ENCODE peak calls at places on chromosomes 13 and 19, in five cellular contexts. S is CD4-positive, alpha-beta T cell; V is A549; Z is endothelial cell of umbilical vein; O is SJSA1. W is an unnamed sample.

GRCh38 chr19:16325161-16325527 is 518 bp downstream of the KLF2 start:
- DNase-seq in S (peak), V (peak), Z (peak), O (peak), W (peak)

GRCh38 chr13:50369646-50370045 is 354.4 kb downstream of the KCNRG start:
- DNase-seq in S (no peak), V (no peak), Z (no peak), O (no peak), W (no peak)

GRCh38 chr19:45368737-45369340 is 1.5 kb downstream of the ERCC2 start:
- DNase-seq in S (no peak), V (no peak), Z (no peak), O (no peak), W (no peak)

GRCh38 chr19:35845215-35846037 is 6.9 kb downstream of the NPHS1 start:
- DNase-seq in S (no peak), V (peak), Z (no peak), O (no peak), W (no peak)

GRCh38 chr13:28582225-28582891 is 76.6 kb upstream of the POMP start:
- DNase-seq in S (no peak), V (no peak), Z (peak), O (no peak), W (no peak)

GRCh38 chr19:5718032-5718578 is 1.8 kb downstream of the LONP1 start:
- DNase-seq in S (no peak), V (no peak), Z (no peak), O (no peak), W (no peak)

GRCh38 chr13:25391932-25392331 is 20.2 kb downstream of the ATP8A2 start:
- DNase-seq in S (no peak), V (no peak), Z (no peak), O (no peak), W (no peak)

GRCh38 chr19:5870986-5871394 is 650 bp upstream of the FUT5 start:
- DNase-seq in S (no peak), V (no peak), Z (no peak), O (peak), W (no peak)

GRCh38 chr13:37211542-37211941 is 106.1 kb upstream of the CSNK1A1L start:
- DNase-seq in S (no peak), V (no peak), Z (no peak), O (no peak), W (no peak)

GRCh38 chr13:98385591-98385990 is 191.3 kb downstream of the STK24 start:
- DNase-seq in S (no peak), V (no peak), Z (no peak), O (no peak), W (no peak)

GRCh38 chr19:30371960-30372824 is at the start of gene ZNF536:
- DNase-seq in S (no peak), V (no peak), Z (no peak), O (no peak), W (no peak)

GRCh38 chr13:94369862-94370491 is 109.5 kb downstream of the DCT start:
- DNase-seq in S (no peak), V (no peak), Z (no peak), O (no peak), W (no peak)

GRCh38 chr13:95896302-95896701 is 156.9 kb downstream of the UGGT2 start:
- DNase-seq in S (no peak), V (no peak), Z (peak), O (no peak), W (no peak)

GRCh38 chr19:5237190-5237780 is 103.3 kb downstream of the PTPRS start:
- DNase-seq in S (no peak), V (no peak), Z (no peak), O (peak), W (peak)

GRCh38 chr19:30695171-30695875 is 323.1 kb downstream of the ZNF536 start:
- DNase-seq in S (no peak), V (no peak), Z (no peak), O (no peak), W (no peak)

GRCh38 chr13:34750078-34750703 is 191.9 kb upstream of the NBEA start:
- DNase-seq in S (no peak), V (no peak), Z (no peak), O (no peak), W (no peak)

GRCh38 chr13:112759053-112759452 is 69.2 kb downstream of the ATP11A start:
- DNase-seq in S (no peak), V (no peak), Z (no peak), O (no peak), W (peak)

GRCh38 chr13:38180670-38181069 is 169.0 kb upstream of the UFM1 start:
- DNase-seq in S (no peak), V (no peak), Z (no peak), O (no peak), W (no peak)

GRCh38 chr13:75400775-75401174 is 81.2 kb downstream of the TBC1D4 start:
- DNase-seq in S (no peak), V (no peak), Z (no peak), O (no peak), W (no peak)

GRCh38 chr13:77305276-77305675 is 21.6 kb downstream of the MYCBP2 start:
- DNase-seq in S (no peak), V (no peak), Z (peak), O (no peak), W (no peak)

GRCh38 chr19:4768934-4769777 is 22.4 kb upstream of the FEM1A start:
- DNase-seq in S (peak), V (peak), Z (peak), O (peak), W (peak)

GRCh38 chr13:101596803-101597202 is 144.3 kb downstream of the ITGBL1 start:
- DNase-seq in S (no peak), V (no peak), Z (no peak), O (no peak), W (no peak)

GRCh38 chr13:72141845-72142470 is 275.0 kb upstream of the DACH1 start:
- DNase-seq in S (no peak), V (no peak), Z (peak), O (no peak), W (no peak)

GRCh38 chr13:66660013-66660804 is 569.9 kb downstream of the PCDH9 start:
- DNase-seq in S (no peak), V (peak), Z (peak), O (no peak), W (no peak)

GRCh38 chr13:114225610-114226009 is 9.1 kb upstream of the CDC16 start:
- DNase-seq in S (peak), V (no peak), Z (no peak), O (no peak), W (no peak)

GRCh38 chr13:99617474-99618255 is 116.4 kb downstream of the TM9SF2 start:
- DNase-seq in S (peak), V (peak), Z (peak), O (peak), W (no peak)

GRCh38 chr19:28399187-28399586 is 813.8 kb downstream of the UQCRFS1 start:
- DNase-seq in S (no peak), V (no peak), Z (no peak), O (no peak), W (no peak)

GRCh38 chr19:34837262-34837661 is 64.2 kb upstream of the ZNF599 start:
- DNase-seq in S (no peak), V (no peak), Z (peak), O (no peak), W (peak)

GRCh38 chr13:65856464-65856863 is 1373.7 kb downstream of the PCDH9 start:
- DNase-seq in S (no peak), V (no peak), Z (no peak), O (no peak), W (no peak)

GRCh38 chr13:76711515-76712182 is 174.6 kb downstream of the KCTD12 start:
- DNase-seq in S (no peak), V (peak), Z (peak), O (peak), W (peak)

GRCh38 chr13:67880916-67881315 is 650.8 kb upstream of the PCDH9 start:
- DNase-seq in S (no peak), V (no peak), Z (no peak), O (no peak), W (no peak)

GRCh38 chr19:17751103-17751911 is at the start of gene FCHO1:
- DNase-seq in S (peak), V (no peak), Z (no peak), O (no peak), W (peak)

GRCh38 chr19:12774588-12775555 is at the start of gene HOOK2:
- DNase-seq in S (no peak), V (no peak), Z (no peak), O (no peak), W (no peak)

GRCh38 chr13:79810671-79811070 is 329.7 kb downstream of the NDFIP2 start:
- DNase-seq in S (no peak), V (peak), Z (peak), O (peak), W (no peak)

GRCh38 chr19:51158474-51159129 is 16.5 kb downstream of the SIGLEC7 start:
- DNase-seq in S (peak), V (peak), Z (peak), O (no peak), W (peak)

GRCh38 chr13:21148557-21149258 is 27.6 kb downstream of the SKA3 start:
- DNase-seq in S (no peak), V (no peak), Z (no peak), O (no peak), W (no peak)

GRCh38 chr19:33186431-33186830 is 7.7 kb upstream of the LRP3 start:
- DNase-seq in S (no peak), V (no peak), Z (no peak), O (no peak), W (peak)

GRCh38 chr19:47074621-47075020 is 26.2 kb upstream of the TMEM160 start:
- DNase-seq in S (no peak), V (no peak), Z (no peak), O (no peak), W (no peak)

GRCh38 chr13:47239025-47239424 is 342.2 kb upstream of the HTR2A start:
- DNase-seq in S (no peak), V (no peak), Z (no peak), O (no peak), W (no peak)
- H3K27ac ChIP-seq in S (no peak), V (no peak), Z (no peak), O (no peak), W (no peak)

DNA sequence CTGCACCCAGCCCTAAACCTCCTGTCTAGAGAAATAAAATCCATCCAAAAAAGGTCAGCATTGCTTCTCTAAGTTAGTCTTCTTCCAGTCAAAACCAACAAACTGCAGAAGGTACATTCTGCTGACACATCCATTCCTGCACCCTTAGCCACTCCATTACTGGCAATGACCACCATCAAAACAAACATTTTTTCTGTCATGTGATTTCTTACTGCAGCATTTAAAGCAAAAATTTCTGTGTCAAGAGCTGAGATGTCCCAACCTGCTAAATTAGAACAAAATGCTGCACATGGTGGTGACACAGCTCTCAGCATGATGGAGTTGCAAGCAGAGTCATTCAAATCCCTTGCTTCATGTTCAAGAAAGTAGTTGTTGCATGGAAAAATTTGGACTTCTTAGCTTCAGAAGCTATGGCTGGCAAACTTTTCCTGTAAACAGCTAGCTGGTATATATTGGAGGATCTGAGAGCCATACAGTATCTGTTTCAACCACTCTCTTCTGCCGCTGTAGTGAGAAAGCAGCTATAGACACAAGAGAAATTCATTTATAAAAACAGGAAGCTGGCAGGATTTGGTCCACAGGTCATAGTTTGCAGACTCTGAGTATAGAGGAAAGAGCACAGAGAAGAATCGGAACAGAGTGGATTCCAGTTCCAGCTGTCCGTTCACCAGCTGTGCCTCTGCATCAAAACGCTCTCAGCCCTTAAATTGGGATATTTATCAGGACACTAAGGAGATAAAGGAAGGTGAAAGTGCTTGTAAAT is 17.4 kb downstream of the RUBCNL start:
- DNase-seq in S (no peak), V (no peak), Z (no peak), O (no peak), W (no peak)
- H3K27ac ChIP-seq in S (no peak), V (no peak), Z (no peak), O (no peak), W (no peak)

GRCh38 chr13:41917641-41918040 is 43.3 kb downstream of the VWA8 start:
- DNase-seq in S (no peak), V (no peak), Z (peak), O (no peak), W (no peak)

GRCh38 chr13:41915096-41915495 is 45.8 kb downstream of the VWA8 start:
- DNase-seq in S (no peak), V (no peak), Z (no peak), O (no peak), W (no peak)

GRCh38 chr13:41914552-41914951 is 46.4 kb downstream of the VWA8 start:
- DNase-seq in S (no peak), V (no peak), Z (no peak), O (no peak), W (no peak)

GRCh38 chr13:41919031-41919740 is 41.7 kb downstream of the VWA8 start:
- DNase-seq in S (no peak), V (no peak), Z (no peak), O (no peak), W (no peak)

GRCh38 chr13:41916173-41916954 is 44.5 kb downstream of the VWA8 start:
- DNase-seq in S (no peak), V (no peak), Z (peak), O (no peak), W (no peak)
- H3K27ac ChIP-seq in S (no peak), V (no peak), Z (peak), O (peak), W (peak)

GRCh38 chr13:110318920-110319319 is 11.8 kb downstream of the COL4A2 start:
- DNase-seq in S (no peak), V (no peak), Z (no peak), O (peak), W (no peak)
- H3K27ac ChIP-seq in S (no peak), V (peak), Z (peak), O (peak), W (peak)

GRCh38 chr13:92827503-92827902 is 399.1 kb upstream of the GPC6 start:
- DNase-seq in S (no peak), V (no peak), Z (no peak), O (no peak), W (no peak)
- H3K27ac ChIP-seq in S (no peak), V (no peak), Z (no peak), O (no peak), W (no peak)

DNA sequence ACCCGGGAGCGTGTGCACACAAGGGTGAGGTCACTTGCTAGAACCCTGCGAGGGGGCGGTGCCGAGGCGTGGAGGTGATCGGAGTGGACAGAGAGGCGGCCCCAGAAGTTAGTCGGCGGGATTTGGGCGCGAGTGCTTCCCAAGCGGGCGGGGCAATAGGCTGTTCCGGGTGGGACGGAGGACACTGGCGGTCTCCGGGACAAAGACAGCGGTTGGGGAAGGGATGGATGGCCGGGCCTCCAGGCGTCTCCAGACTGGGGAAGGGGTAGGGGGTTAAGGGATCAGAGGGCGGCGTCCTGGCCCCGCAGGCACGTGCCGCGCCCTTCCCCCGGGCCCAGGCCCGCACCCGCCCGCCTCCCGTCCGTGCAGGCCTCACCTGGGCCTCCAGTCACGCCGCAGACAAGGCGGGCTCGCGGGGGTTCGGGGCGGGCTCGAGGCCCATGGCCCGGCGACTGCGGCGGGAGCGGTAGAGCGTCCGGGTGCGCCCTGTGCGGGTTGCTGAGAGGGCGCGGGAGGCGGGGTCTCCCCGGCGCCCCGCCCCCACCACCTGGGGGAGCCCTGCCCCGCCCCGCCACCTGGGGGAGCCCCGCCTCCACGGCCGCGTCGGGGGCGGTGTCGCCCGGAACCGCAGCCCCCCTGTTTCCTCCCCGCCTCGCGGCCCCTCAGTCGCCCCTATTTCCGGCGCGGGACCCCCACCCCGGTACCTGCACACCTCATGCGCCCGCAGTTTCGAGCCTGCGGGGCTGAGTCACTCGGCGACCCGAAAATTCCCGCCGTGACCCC is at the start of gene LPAR2:
- DNase-seq in S (peak), V (no peak), Z (no peak), O (no peak), W (peak)
- H3K27ac ChIP-seq in S (peak), V (peak), Z (no peak), O (no peak), W (no peak)

DNA sequence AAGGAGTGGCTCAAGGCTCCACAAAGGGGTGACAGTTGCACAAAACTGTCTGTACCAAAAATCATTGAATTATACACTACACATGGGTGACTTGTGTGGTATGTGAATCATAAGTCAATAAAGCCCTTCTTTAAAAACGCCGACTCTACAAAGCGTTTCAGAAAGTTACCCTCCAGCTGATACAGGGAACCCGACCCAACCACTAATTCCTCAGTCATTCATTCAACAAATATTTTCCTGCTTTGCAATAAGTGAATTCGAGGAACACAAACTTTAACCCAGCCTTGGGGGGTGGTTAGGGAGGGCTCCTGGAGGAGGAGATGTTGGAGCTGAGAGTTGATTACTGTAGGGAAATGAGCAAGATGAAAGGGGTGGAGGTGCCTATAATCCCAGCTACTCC is 32.0 kb downstream of the LTBP4 start:
- DNase-seq in S (no peak), V (no peak), Z (no peak), O (no peak), W (no peak)
- H3K27ac ChIP-seq in S (no peak), V (no peak), Z (no peak), O (no peak), W (no peak)

GRCh38 chr19:2276429-2276989 is 5.5 kb downstream of the PEAK3 start:
- DNase-seq in S (no peak), V (no peak), Z (no peak), O (no peak), W (no peak)
- H3K27ac ChIP-seq in S (no peak), V (no peak), Z (no peak), O (no peak), W (no peak)

DNA sequence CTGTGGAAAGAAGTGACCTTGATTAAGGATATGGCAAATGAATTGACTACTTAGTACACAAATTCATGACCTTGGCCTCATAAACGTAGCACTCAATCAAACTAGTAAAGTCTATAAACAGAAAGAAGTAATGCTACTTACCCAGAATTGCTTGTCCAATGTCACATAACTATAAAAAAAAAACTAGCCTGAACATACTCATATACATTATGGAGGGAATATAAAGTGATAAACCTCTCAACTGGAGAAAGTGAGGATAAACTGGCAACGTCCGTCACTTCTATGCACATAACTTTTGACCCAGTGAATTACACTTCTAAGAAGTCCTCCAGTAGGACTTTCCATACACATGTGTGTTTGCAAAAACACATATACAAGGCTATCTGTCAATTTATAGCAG is 7.7 kb upstream of the SERP2 start:
- DNase-seq in S (no peak), V (no peak), Z (peak), O (no peak), W (no peak)
- H3K27ac ChIP-seq in S (no peak), V (no peak), Z (peak), O (no peak), W (no peak)

GRCh38 chr19:39834287-39834841 is 402 bp upstream of the DYRK1B start:
- DNase-seq in S (no peak), V (no peak), Z (no peak), O (no peak), W (no peak)

GRCh38 chr19:39831679-39832078 is 2.3 kb downstream of the DYRK1B start:
- DNase-seq in S (no peak), V (no peak), Z (no peak), O (no peak), W (no peak)

GRCh38 chr19:39832341-39833083 is 1.4 kb downstream of the DYRK1B start:
- DNase-seq in S (no peak), V (no peak), Z (no peak), O (no peak), W (no peak)

GRCh38 chr19:39833160-39833463 is 850 bp downstream of the DYRK1B start:
- DNase-seq in S (no peak), V (no peak), Z (no peak), O (no peak), W (no peak)

GRCh38 chr19:39833464-39834286 is at the start of gene DYRK1B:
- DNase-seq in S (peak), V (peak), Z (peak), O (peak), W (peak)
- H3K27ac ChIP-seq in S (peak), V (peak), Z (peak), O (peak), W (peak)

W was measured in psoas muscle.